ENCODE peak calls at places on chromosome 20, in six cellular contexts. U is tibial artery, D is GF-D8, O is AG09309, V is endothelial cell, M is omental fat pad. L is an unnamed sample.

GRCh38 chr20:53952528-53953096 is 117.8 kb downstream of the BCAS1 start:
- DNase-seq in O (no peak), V (no peak), D (no peak), M (no peak), U (no peak), L (no peak)

GRCh38 chr20:53942121-53942816 is 128.1 kb downstream of the BCAS1 start:
- DNase-seq in O (no peak), U (no peak), V (no peak), M (no peak), D (no peak), L (no peak)

GRCh38 chr20:35181731-35182130 is 9.9 kb downstream of the PROCR start:
- DNase-seq in O (peak), U (no peak), D (no peak), V (no peak), M (no peak), L (no peak)

GRCh38 chr20:63970714-63971431 is 1.1 kb upstream of the ZNF512B start:
- DNase-seq in O (no peak), V (no peak), D (no peak), U (no peak), M (no peak), L (no peak)

GRCh38 chr20:34634392-34634791 is 42.5 kb downstream of the PIGU start:
- DNase-seq in M (no peak), D (no peak), U (no peak), V (no peak), O (no peak), L (no peak)

GRCh38 chr20:53776858-53777257 is 183.2 kb upstream of the ZNF217 start:
- DNase-seq in U (no peak), V (no peak), O (no peak), D (no peak), M (no peak), L (no peak)

GRCh38 chr20:1423625-1424106 is 30.8 kb upstream of the FKBP1A start:
- DNase-seq in U (no peak), D (no peak), M (no peak), O (no peak), V (peak), L (peak)

GRCh38 chr20:58896820-58897219 is 44.3 kb downstream of the GNAS start:
- DNase-seq in M (no peak), D (no peak), V (no peak), O (no peak), U (no peak), L (no peak)

GRCh38 chr20:18986146-18986830 is 172.7 kb downstream of the SCP2D1 start:
- DNase-seq in M (no peak), O (no peak), D (no peak), V (no peak), U (no peak), L (no peak)

GRCh38 chr20:63284083-63284440 is 8.9 kb upstream of the COL20A1 start:
- DNase-seq in O (no peak), U (no peak), M (no peak), D (peak), V (no peak), L (no peak)

GRCh38 chr20:5947276-5947675 is 3.1 kb downstream of the TRMT6 start:
- DNase-seq in D (peak), M (no peak), U (no peak), O (no peak), V (no peak), L (no peak)

GRCh38 chr20:41308290-41308691 is 9.2 kb downstream of the ZHX3 start:
- DNase-seq in V (no peak), O (no peak), U (no peak), M (no peak), D (peak), L (no peak)

GRCh38 chr20:53331151-53331973 is 262.3 kb downstream of the ZNF217 start:
- DNase-seq in O (no peak), D (no peak), M (no peak), V (no peak), U (no peak), L (no peak)

GRCh38 chr20:41136336-41136694 is 1.0 kb upstream of the PLCG1 start:
- DNase-seq in D (no peak), V (no peak), U (no peak), O (no peak), M (no peak), L (no peak)

GRCh38 chr20:25247100-25247665 is 702 bp upstream of the PYGB start:
- DNase-seq in U (peak), M (no peak), D (peak), V (peak), O (no peak), L (peak)

L was measured in progenitor cell of endocrine pancreas.